ENCODE peak calls at places on chromosomes 3 and 15, in nine cellular contexts. M is cardiac muscle cell; H is IMR-90; O is H1; D is CD4-positive, alpha-beta T cell; B is colonic mucosa; G is Panc1; Q is ascending aorta; Z is endothelial cell of umbilical vein. R is an unnamed sample. For H3K27me3, the result is how much of the 10 kb centered on the place peaks cover.

GRCh38 chr3:123745184-123745855 is 138.8 kb downstream of the MYLK start:
- DNase-seq in O (no peak), D (no peak), G (no peak), H (no peak), M (no peak), B (no peak), Q (peak), Z (peak), R (no peak)

GRCh38 chr3:153028336-153028735 is 133.7 kb upstream of the RAP2B start:
- DNase-seq in Q (no peak), B (no peak), Z (peak), H (peak), D (no peak), M (no peak), G (no peak), O (no peak), R (no peak)

GRCh38 chr15:45179221-45179985 is 8.4 kb downstream of the SHF start:
- DNase-seq in Q (no peak), D (peak), H (no peak), B (peak), O (no peak), Z (no peak), M (peak), G (no peak), R (peak)

GRCh38 chr3:14625443-14625842 is 26.1 kb upstream of the CCDC174 start:
- DNase-seq in H (no peak), Z (no peak), B (no peak), Q (no peak), M (no peak), G (no peak), O (no peak), D (no peak), R (no peak)

GRCh38 chr3:128488995-128489859 is 3.8 kb downstream of the GATA2 start:
- DNase-seq in H (no peak), Z (peak), O (no peak), D (no peak), M (peak), G (no peak), Q (no peak), B (peak), R (no peak)

GRCh38 chr3:87924485-87924884 is 134.3 kb downstream of the CGGBP1 start:
- DNase-seq in B (no peak), H (no peak), Q (no peak), Z (no peak), O (no peak), G (no peak), D (no peak), M (no peak), R (no peak)

GRCh38 chr15:98503970-98504369 is 144.4 kb upstream of the IGF1R start:
- DNase-seq in D (no peak), G (no peak), Q (peak), Z (no peak), M (no peak), B (no peak), O (no peak), H (peak), R (peak)

GRCh38 chr3:50557106-50557505 is 10.4 kb downstream of the C3orf18 start:
- DNase-seq in Q (no peak), H (no peak), O (no peak), D (no peak), M (no peak), Z (no peak), B (no peak), G (no peak), R (no peak)

GRCh38 chr3:72745146-72745976 is 102.9 kb downstream of the SHQ1 start:
- DNase-seq in G (no peak), B (no peak), Q (no peak), D (no peak), Z (no peak), O (no peak), M (no peak), H (peak), R (no peak)

GRCh38 chr3:97932387-97932801 is 39.8 kb downstream of the RIOX2 start:
- DNase-seq in O (no peak), Q (no peak), Z (no peak), B (no peak), M (peak), H (no peak), G (no peak), D (no peak), R (no peak)

GRCh38 chr3:110343945-110344344 is 727.7 kb upstream of the NECTIN3 start:
- DNase-seq in M (no peak), B (no peak), Z (peak), G (no peak), H (peak), Q (no peak), D (no peak), O (no peak), R (no peak)

GRCh38 chr15:101439920-101440319 is 49.6 kb downstream of the PCSK6 start:
- DNase-seq in M (no peak), H (peak), B (no peak), G (no peak), D (no peak), Q (no peak), O (no peak), Z (no peak), R (no peak)

DNA sequence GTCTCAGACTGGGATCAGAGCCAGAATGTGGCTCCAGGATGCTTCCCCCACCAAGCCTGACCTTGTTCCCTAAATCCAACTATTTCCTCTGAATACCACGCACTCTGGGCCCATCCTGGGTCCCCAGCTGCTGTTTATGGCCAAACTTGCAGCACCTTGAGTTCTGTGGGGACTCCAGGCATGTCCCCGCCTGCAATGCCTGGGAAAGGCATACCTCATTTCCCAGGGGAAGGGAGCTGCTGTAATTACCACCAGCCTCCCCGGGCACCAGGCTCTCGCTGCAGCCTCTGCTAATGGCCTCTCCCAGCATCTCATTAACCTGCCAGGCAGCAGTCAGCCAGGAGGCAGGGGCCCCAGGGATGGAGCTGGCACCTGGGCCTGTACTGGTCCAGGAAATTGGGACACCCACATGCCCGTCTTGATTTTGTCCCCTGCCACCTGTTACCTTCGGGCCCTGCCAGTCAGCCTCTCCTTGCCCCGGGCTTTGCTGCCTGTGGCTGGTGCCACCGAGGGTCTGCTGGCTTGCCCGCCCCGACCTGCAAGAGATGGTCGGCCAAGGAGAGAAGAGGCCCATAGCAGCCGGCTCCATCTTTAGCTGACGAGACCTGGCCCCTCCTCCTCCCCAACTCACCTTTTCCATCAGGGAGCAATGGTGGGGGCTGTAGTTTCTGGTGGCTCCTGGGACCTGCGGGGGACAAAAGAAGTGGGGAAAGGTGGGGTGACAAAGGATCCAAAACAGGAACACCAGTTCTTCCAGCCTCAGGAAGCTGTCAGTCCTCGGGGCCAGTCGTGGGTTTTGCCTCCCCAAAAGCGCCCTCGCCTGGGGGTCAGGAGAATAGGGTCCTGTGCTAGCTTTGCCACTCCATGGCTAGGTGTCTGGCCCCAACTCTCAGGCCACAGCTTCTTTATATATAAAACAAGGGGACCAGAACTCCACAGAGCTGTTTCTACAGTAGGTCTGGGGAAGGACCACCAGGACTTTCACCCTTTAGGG is 4.3 kb downstream of the CCDC9B start:
- DNase-seq in G (no peak), M (peak), D (no peak), O (no peak), B (peak), Q (no peak), Z (no peak), H (no peak), R (no peak)
- TF ChIP-seq CTCF in G (no peak), M (no peak), D (no peak), O (peak), B (no peak), Q (no peak), Z (no peak), H (no peak), R (no peak)

DNA sequence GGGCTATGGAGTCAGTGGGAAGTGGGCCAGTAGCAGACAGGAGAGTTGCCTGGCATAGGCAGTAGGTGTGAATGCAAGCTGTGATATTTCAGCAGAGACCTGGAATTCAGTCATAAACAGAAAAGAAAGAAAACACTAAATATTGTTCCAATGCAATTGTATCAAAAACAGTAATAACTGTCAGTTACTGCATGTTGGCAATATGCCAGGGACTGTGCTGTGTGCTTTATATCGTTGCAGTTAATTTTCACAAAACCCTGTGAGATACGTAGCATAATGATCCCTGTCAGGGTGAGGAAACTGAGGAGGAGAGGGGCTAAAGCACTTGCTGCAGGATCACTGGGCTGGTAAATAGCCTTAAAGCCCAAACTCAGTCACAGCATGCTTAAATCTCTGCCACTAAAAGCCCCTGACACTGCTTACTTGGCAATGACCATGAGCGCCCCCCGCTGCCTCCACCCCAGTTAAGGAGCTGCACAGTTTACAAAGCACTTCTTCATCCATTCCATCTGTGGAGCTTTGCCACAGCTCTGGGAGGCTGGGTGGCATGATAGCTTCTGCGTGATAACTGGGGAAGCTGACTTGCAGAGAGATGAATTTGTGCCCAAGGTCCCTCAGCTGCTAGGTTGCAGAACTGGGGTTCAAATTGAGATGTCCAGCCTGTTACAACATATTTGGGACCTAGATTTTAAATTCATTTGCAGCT is 4.0 kb downstream of the SLC6A1 start:
- DNase-seq in O (no peak), D (no peak), Q (no peak), H (no peak), Z (no peak), G (no peak), M (no peak), B (no peak), R (no peak)
- H3K27me3 ChIP-seq in O (under half), D (under half), Q (under half), H (half or more), Z (under half), G (under half), M (half or more), B (under half), R (under half)

DNA sequence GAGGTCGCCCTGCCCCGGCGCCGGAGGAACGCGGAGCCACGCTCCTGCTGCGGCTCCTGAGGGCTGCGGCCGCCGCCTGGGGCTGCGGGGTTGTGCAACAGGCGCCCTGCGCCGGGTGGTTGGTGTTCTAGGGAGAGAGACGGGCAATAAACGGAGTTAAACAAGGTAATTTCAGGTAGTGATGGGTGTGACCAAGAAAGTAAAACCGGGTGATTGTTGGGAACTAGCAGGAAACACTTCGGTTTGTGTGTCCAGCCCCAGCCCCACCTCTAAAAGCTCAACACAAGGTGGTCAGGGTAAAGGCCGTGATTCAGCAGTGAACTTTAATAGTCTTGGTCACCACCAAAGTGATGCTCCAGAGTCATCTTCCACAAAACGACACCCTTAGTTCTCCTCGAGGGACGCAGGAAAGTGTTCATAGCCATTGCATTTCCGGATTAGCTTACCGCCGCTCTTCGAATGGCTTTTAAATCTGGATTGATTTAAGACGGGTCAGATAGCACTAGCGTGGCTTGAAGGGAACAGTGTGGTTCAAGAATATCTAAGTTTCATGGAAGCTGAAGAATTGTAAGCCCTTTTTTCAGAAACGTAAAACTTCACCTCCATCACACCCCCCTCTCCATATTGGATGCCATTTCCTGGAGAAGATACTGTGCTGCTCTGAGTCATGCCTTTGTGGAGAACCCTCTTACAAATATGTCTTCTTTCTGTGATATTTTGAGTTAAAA is 702 bp downstream of the RNF7 start:
- DNase-seq in M (peak), D (no peak), B (peak), G (peak), H (peak), Q (no peak), O (no peak), Z (peak), R (no peak)
- TF ChIP-seq CTCF in M (no peak), D (no peak), B (no peak), G (no peak), H (no peak), Q (no peak), O (no peak), Z (no peak), R (no peak)

GRCh38 chr3:3665546-3665945 is 133.7 kb upstream of the LRRN1 start:
- DNase-seq in G (no peak), Q (no peak), D (no peak), Z (no peak), M (no peak), H (no peak), B (no peak), O (no peak), R (no peak)
- H3K27me3 ChIP-seq in G (under half), Q (under half), D (under half), Z (under half), M (half or more), H (under half), B (under half), O (under half), R (under half)

R was measured in lung.